ENCODE peak calls at places on chromosomes 12 and 14, in four cellular contexts. G is CD8-positive, alpha-beta T cell; U is NCI-H1694 treated with DMSO at 0.1 percent for 48 hours; C is tibial nerve. A is an unnamed sample.

GRCh38 chr14:44736326-44736725 is 225.4 kb downstream of the KLHL28 start:
- DNase-seq in C (no peak), U (no peak), G (no peak), A (no peak)

GRCh38 chr12:71780207-71780822 is 25.7 kb downstream of the RAB21 start:
- DNase-seq in G (peak; percentile 52), C (no peak), U (peak; percentile 10), A (peak; percentile 23)

GRCh38 chr12:8045952-8046944 is 13.7 kb downstream of the FOXJ2 start:
- DNase-seq in U (peak; percentile 60), C (peak; percentile 78), G (peak; percentile 90), A (peak; percentile 52)

GRCh38 chr12:32887058-32887457 is 9.5 kb downstream of the PKP2 start:
- DNase-seq in C (no peak), U (no peak), G (no peak), A (no peak)

GRCh38 chr12:90631581-90631980 is 323.4 kb downstream of the CCER1 start:
- DNase-seq in G (no peak), C (no peak), U (no peak), A (no peak)

GRCh38 chr12:121144416-121144914 is 11.8 kb downstream of the P2RX7 start:
- DNase-seq in C (no peak), U (no peak), G (no peak), A (no peak)

GRCh38 chr14:21454843-21455550 is 926 bp downstream of the CHD8 start:
- DNase-seq in G (no peak), C (no peak), U (no peak), A (no peak)

GRCh38 chr14:61152851-61153364 is 128.2 kb downstream of the TMEM30B start:
- DNase-seq in G (no peak), U (no peak), C (no peak), A (no peak)

GRCh38 chr12:101608301-101609133 is 13.7 kb downstream of the MYBPC1 start:
- DNase-seq in G (no peak), C (no peak), U (no peak), A (peak; percentile 33)

GRCh38 chr14:61277784-61278183 is 3.4 kb downstream of the TMEM30B start:
- DNase-seq in U (no peak), G (no peak), C (no peak), A (no peak)

GRCh38 chr14:21015312-21015711 is 9.5 kb downstream of the NDRG2 start:
- DNase-seq in U (no peak), G (no peak), C (no peak), A (no peak)

GRCh38 chr12:4107911-4108697 is 165.5 kb upstream of the CCND2 start:
- DNase-seq in C (no peak), U (no peak), G (no peak), A (no peak)

GRCh38 chr12:113207621-113208040 is 13.6 kb upstream of the TPCN1 start:
- DNase-seq in C (no peak), U (no peak), G (peak; percentile 51), A (no peak)

GRCh38 chr12:53622724-53623123 is 3.5 kb downstream of the ATF7 start:
- DNase-seq in U (no peak), C (no peak), G (no peak), A (no peak)

GRCh38 chr14:77376380-77376770 is 519 bp downstream of the TMED8 start:
- DNase-seq in C (no peak), U (peak; percentile 41), G (peak; percentile 56), A (no peak)

GRCh38 chr14:91354979-91355685 is 62.5 kb downstream of the CCDC88C start:
- DNase-seq in C (no peak), U (no peak), G (peak; percentile 71), A (peak; percentile 91)

GRCh38 chr12:131048611-131048990 is 94.9 kb downstream of the ADGRD1 start:
- DNase-seq in C (no peak), G (no peak), U (no peak), A (no peak)

GRCh38 chr12:23611320-23611719 is 338.1 kb downstream of the SOX5 start:
- DNase-seq in G (no peak), U (no peak), C (no peak), A (no peak)

GRCh38 chr12:60231301-60231700 is 635.5 kb downstream of the SLC16A7 start:
- DNase-seq in U (no peak), C (no peak), G (no peak), A (no peak)

GRCh38 chr14:59238242-59238641 is 49.8 kb downstream of the DAAM1 start:
- DNase-seq in U (no peak), G (no peak), C (no peak), A (no peak)

GRCh38 chr14:96341323-96341722 is 21.8 kb downstream of the ATG2B start:
- DNase-seq in U (no peak), C (no peak), G (no peak), A (no peak)

GRCh38 chr14:72801841-72802587 is 91.9 kb downstream of the DPF3 start:
- DNase-seq in G (no peak), U (no peak), C (no peak), A (no peak)

GRCh38 chr12:26936559-26937442 is 980 bp downstream of the INTS13 start:
- DNase-seq in G (no peak), C (no peak), U (no peak), A (no peak)

GRCh38 chr12:123654129-123654701 is 16.7 kb upstream of the TCTN2 start:
- DNase-seq in U (no peak), C (no peak), G (no peak), A (no peak)

GRCh38 chr14:26845106-26845818 is 247.4 kb upstream of the NOVA1 start:
- DNase-seq in C (no peak), U (no peak), G (no peak), A (no peak)

A was measured in NCI-H774.